ENCODE peak calls at places on chromosomes 11 and 22, in nine cellular contexts. L is K562, V is breast epithelium, X is endothelial cell of umbilical vein, Z is SK-N-MC, U is HCT116, K is stomach, B is spleen, N is GM23338. E is an unnamed sample.
A peak's percentile ranks its signal among the peaks of the same experiment; 100 is the strongest.

GRCh38 chr11:8060801-8061554 is 20.0 kb upstream of the TUB start:
- DNase-seq in N (no peak), K (peak; percentile 18), L (no peak), V (no peak), X (no peak), B (peak; percentile 52), U (no peak), Z (no peak), E (no peak)

GRCh38 chr22:42769574-42770447 is 49.1 kb upstream of the A4GALT start:
- DNase-seq in Z (no peak), V (no peak), B (peak; percentile 89), N (no peak), K (peak; percentile 90), L (peak; percentile 44), X (peak; percentile 62), U (no peak), E (no peak)

GRCh38 chr22:19448076-19448607 is 631 bp upstream of the C22orf39 start:
- DNase-seq in V (no peak), L (peak; percentile 86), U (no peak), B (no peak), K (peak; percentile 28), N (peak; percentile 60), Z (no peak), X (no peak), E (no peak)

GRCh38 chr11:2541321-2541680 is 96.5 kb downstream of the KCNQ1 start:
- DNase-seq in N (no peak), K (no peak), B (no peak), L (no peak), U (no peak), V (no peak), Z (no peak), X (no peak), E (no peak)

GRCh38 chr11:22787565-22788162 is 41.9 kb downstream of the SVIP start:
- DNase-seq in X (peak; percentile 61), L (peak; percentile 37), Z (peak; percentile 5), U (peak; percentile 22), N (peak; percentile 81), B (no peak), V (no peak), K (no peak), E (no peak)

GRCh38 chr11:131498631-131499053 is 128.2 kb downstream of the NTM start:
- DNase-seq in L (no peak), N (peak; percentile 31), K (no peak), U (no peak), X (no peak), Z (no peak), B (no peak), V (no peak), E (no peak)

GRCh38 chr11:48054994-48055291 is 74.6 kb downstream of the PTPRJ start:
- DNase-seq in N (no peak), B (no peak), U (no peak), Z (no peak), L (no peak), V (no peak), X (no peak), K (no peak), E (no peak)

GRCh38 chr11:63635762-63636465 is 21.7 kb upstream of the PLAAT3 start:
- DNase-seq in K (peak; percentile 63), V (no peak), Z (peak; percentile 24), U (peak; percentile 28), B (no peak), X (peak; percentile 68), L (peak; percentile 73), N (peak; percentile 92), E (no peak)

GRCh38 chr11:126007263-126007662 is 55.4 kb downstream of the CDON start:
- DNase-seq in Z (no peak), L (peak; percentile 12), K (no peak), V (no peak), X (peak; percentile 48), N (no peak), B (no peak), U (peak; percentile 7), E (no peak)

GRCh38 chr11:12811861-12812260 is 137.6 kb downstream of the TEAD1 start:
- DNase-seq in U (no peak), L (no peak), V (no peak), X (no peak), K (no peak), B (no peak), Z (no peak), N (no peak), E (no peak)

GRCh38 chr11:48184452-48184851 is 32.2 kb upstream of the OR4B1 start:
- DNase-seq in U (no peak), K (no peak), B (no peak), Z (no peak), N (no peak), X (no peak), V (no peak), L (no peak), E (no peak)

GRCh38 chr22:42303304-42304020 is 33.0 kb upstream of the TCF20 start:
- DNase-seq in V (no peak), B (no peak), Z (no peak), K (no peak), L (no peak), X (no peak), U (no peak), N (peak; percentile 72), E (no peak)

GRCh38 chr22:29382575-29383328 is 5.6 kb downstream of the AP1B1 start:
- DNase-seq in V (no peak), Z (no peak), U (no peak), B (no peak), K (peak; percentile 63), L (peak; percentile 40), N (no peak), X (peak; percentile 58), E (no peak)

GRCh38 chr11:61669417-61669816 is 10.8 kb upstream of the DAGLA start:
- DNase-seq in X (no peak), L (no peak), B (no peak), U (no peak), V (no peak), N (no peak), Z (no peak), K (no peak), E (no peak)

GRCh38 chr11:109946322-109946846 is 146.8 kb upstream of the ZC3H12C start:
- DNase-seq in N (peak; percentile 91), U (peak; percentile 91), K (peak; percentile 84), X (peak; percentile 97), L (peak; percentile 74), Z (peak; percentile 92), B (peak; percentile 83), V (peak; percentile 62), E (peak; percentile 97)
- TF ChIP-seq POLR2AphosphoS5 in N (no peak), U (peak; percentile 59), K (peak; percentile 63), X (peak; percentile 25), L (no peak), Z (no peak), B (no peak), V (peak; percentile 83), E (peak; percentile 84)

DNA sequence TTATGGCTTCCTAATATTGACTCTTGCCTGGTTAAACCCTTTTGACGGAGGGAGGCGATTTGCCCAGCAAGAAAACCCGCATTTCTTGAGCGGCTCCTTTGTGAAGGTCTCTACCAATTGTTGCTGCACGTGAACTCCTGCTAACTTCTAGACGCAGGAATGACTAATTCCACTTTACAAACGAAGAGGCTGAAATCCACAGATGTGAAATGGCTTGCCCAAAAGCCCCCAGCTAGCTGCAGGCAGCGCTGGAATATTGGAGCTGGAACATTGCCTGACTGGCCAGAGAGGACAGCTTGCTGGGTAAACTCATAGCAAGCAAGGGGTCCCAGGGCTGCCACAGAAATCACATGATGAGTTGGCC is 542 bp downstream of the GCAT start:
- DNase-seq in X (no peak), K (no peak), N (peak; percentile 25), Z (no peak), V (no peak), U (no peak), B (no peak), L (no peak), E (no peak)
- H3K4me3 ChIP-seq in X (peak overlapping the region; percentile 57), K (peak overlapping the region; percentile 62), N (peak overlapping the region; percentile 86), Z (peak overlapping the region; percentile 79), V (peak overlapping the region; percentile 69), U (peak overlapping the region; percentile 95), B (peak overlapping the region; percentile 52), L (peak overlapping the region; percentile 64), E (peak overlapping the region; percentile 61)

GRCh38 chr11:86673055-86673843 is 833 bp upstream of the ME3 start:
- DNase-seq in U (no peak), V (no peak), B (no peak), Z (no peak), X (no peak), N (no peak), K (no peak), L (no peak), E (peak; percentile 60)

GRCh38 chr11:86669424-86669823 is 3.0 kb downstream of the ME3 start:
- DNase-seq in N (no peak), X (no peak), L (no peak), V (no peak), B (no peak), Z (no peak), K (no peak), U (no peak), E (no peak)

GRCh38 chr11:86670179-86670578 is 2.2 kb downstream of the ME3 start:
- DNase-seq in N (no peak), K (no peak), Z (no peak), B (no peak), X (no peak), L (no peak), V (no peak), U (no peak), E (no peak)

GRCh38 chr11:86672007-86672621 is at the start of gene ME3:
- DNase-seq in V (peak; percentile 68), B (peak; percentile 87), L (no peak), U (no peak), X (peak; percentile 80), N (peak; percentile 63), Z (no peak), K (peak; percentile 74), E (no peak)

GRCh38 chr11:86671386-86672006 is 920 bp downstream of the ME3 start:
- DNase-seq in N (peak; percentile 58), Z (no peak), X (peak; percentile 45), L (no peak), U (no peak), B (peak; percentile 79), K (peak; percentile 56), V (peak; percentile 80), E (peak; percentile 95)
- TF ChIP-seq POLR2AphosphoS5 in N (no peak), Z (no peak), X (peak; percentile 53), L (no peak), U (no peak), B (peak; percentile 17), K (no peak), V (no peak), E (peak; percentile 80)

GRCh38 chr11:127443297-127443696 is 442.7 kb upstream of the KIRREL3 start:
- DNase-seq in X (no peak), K (no peak), Z (no peak), N (no peak), V (no peak), U (no peak), B (no peak), L (no peak), E (no peak)
- H3K4me3 ChIP-seq in X (no peak overlapping the region), K (no peak overlapping the region), Z (no peak overlapping the region), N (no peak overlapping the region), V (no peak overlapping the region), U (no peak overlapping the region), B (no peak overlapping the region), L (no peak overlapping the region), E (no peak overlapping the region)

GRCh38 chr11:119030329-119031047 is at the start of gene SLC37A4:
- DNase-seq in L (peak; percentile 97), Z (peak; percentile 48), N (peak; percentile 99), U (peak; percentile 97), B (peak; percentile 100), K (peak; percentile 99), X (peak; percentile 98), V (peak; percentile 98), E (peak; percentile 99)
- TF ChIP-seq POLR2AphosphoS5 in L (no peak), Z (peak; percentile 90), N (peak; percentile 92), U (peak; percentile 97), B (peak; percentile 90), K (peak; percentile 69), X (peak; percentile 63), V (no peak), E (peak; percentile 78)

GRCh38 chr22:36359172-36359973 is 28.4 kb downstream of the MYH9 start:
- DNase-seq in N (no peak), B (no peak), Z (no peak), V (no peak), X (no peak), K (no peak), U (no peak), L (no peak), E (no peak)
- H3K4me3 ChIP-seq in N (no peak overlapping the region), B (no peak overlapping the region), Z (no peak overlapping the region), V (no peak overlapping the region), X (no peak overlapping the region), K (no peak overlapping the region), U (peak overlapping the region; percentile 19), L (no peak overlapping the region), E (no peak overlapping the region)

E was measured in esophagus muscularis mucosa.